ENCODE peak calls at places on chromosomes 1 and 21, in four cellular contexts. One of them, this sample, is unnamed.

GRCh38 chr1:231095595-231095994 is 55.5 kb upstream of the FAM89A start:
- DNase-seq in GM12892: no peak
- DNase-seq in ELR: no peak
- DNase-seq in left ventricle myocardium inferior: no peak
- DNase-seq in this sample: no peak

GRCh38 chr1:47211796-47212269 is 20.2 kb downstream of the TAL1 start:
- DNase-seq in GM12892: no peak
- DNase-seq in ELR: no peak
- DNase-seq in left ventricle myocardium inferior: peak
- DNase-seq in this sample: peak

GRCh38 chr1:220696863-220697231 is 6.7 kb downstream of the C1orf115 start:
- DNase-seq in GM12892: no peak
- DNase-seq in left ventricle myocardium inferior: no peak
- DNase-seq in ELR: peak
- DNase-seq in this sample: no peak

GRCh38 chr1:231059566-231060193 is 19.6 kb upstream of the FAM89A start:
- DNase-seq in left ventricle myocardium inferior: no peak
- DNase-seq in ELR: peak
- DNase-seq in GM12892: no peak
- DNase-seq in this sample: no peak

GRCh38 chr1:18938707-18939070 is 17.8 kb downstream of the IFFO2 start:
- DNase-seq in left ventricle myocardium inferior: no peak
- DNase-seq in GM12892: no peak
- DNase-seq in ELR: no peak
- DNase-seq in this sample: no peak

GRCh38 chr21:25583370-25584133 is 23.7 kb downstream of the MRPL39 start:
- DNase-seq in ELR: no peak
- DNase-seq in left ventricle myocardium inferior: no peak
- DNase-seq in GM12892: no peak
- DNase-seq in this sample: no peak

GRCh38 chr1:179169616-179170467 is 59.6 kb downstream of the ABL2 start:
- DNase-seq in GM12892: no peak
- DNase-seq in ELR: peak
- DNase-seq in left ventricle myocardium inferior: no peak
- DNase-seq in this sample: no peak

GRCh38 chr1:151993084-151993733 is 450 bp downstream of the S100A10 start:
- DNase-seq in ELR: peak
- DNase-seq in GM12892: peak
- DNase-seq in left ventricle myocardium inferior: peak
- DNase-seq in this sample: peak

GRCh38 chr1:26772687-26773086 is 15.1 kb upstream of the PIGV start:
- DNase-seq in ELR: peak
- DNase-seq in GM12892: no peak
- DNase-seq in left ventricle myocardium inferior: no peak
- DNase-seq in this sample: no peak

GRCh38 chr1:106480629-106481028 is 575.8 kb upstream of the PRMT6 start:
- DNase-seq in ELR: no peak
- DNase-seq in left ventricle myocardium inferior: no peak
- DNase-seq in GM12892: no peak
- DNase-seq in this sample: no peak

GRCh38 chr1:95073446-95073845 is 695 bp upstream of the ALG14 start:
- DNase-seq in ELR: no peak
- DNase-seq in GM12892: no peak
- DNase-seq in left ventricle myocardium inferior: no peak
- DNase-seq in this sample: no peak

GRCh38 chr1:10665930-10666850 is 130.3 kb downstream of the CASZ1 start:
- DNase-seq in ELR: no peak
- DNase-seq in left ventricle myocardium inferior: peak
- DNase-seq in GM12892: no peak
- DNase-seq in this sample: peak

GRCh38 chr21:42028754-42029385 is 18.7 kb upstream of the ZBTB21 start:
- DNase-seq in left ventricle myocardium inferior: no peak
- DNase-seq in ELR: no peak
- DNase-seq in GM12892: no peak
- DNase-seq in this sample: no peak

GRCh38 chr1:6157132-6157527 is 23.0 kb downstream of the CHD5 start:
- DNase-seq in GM12892: no peak
- DNase-seq in ELR: no peak
- DNase-seq in left ventricle myocardium inferior: no peak
- DNase-seq in this sample: no peak